ENCODE peak calls at places on chromosomes 13 and 19, in four cellular contexts. One of them, this sample, is unnamed.
A peak's percentile ranks its signal among the peaks of the same experiment; 100 is the strongest.

GRCh38 chr13:92994056-92994455 is 232.6 kb upstream of the GPC6 start:
- DNase-seq in uterus: no peak
- DNase-seq in AG04450: peak; percentile 3
- DNase-seq in WERI-Rb-1: no peak
- DNase-seq in this sample: peak; percentile 10

GRCh38 chr13:55244991-55245644 is 1895.6 kb upstream of the PRR20A start:
- DNase-seq in WERI-Rb-1: peak; percentile 9
- DNase-seq in AG04450: no peak
- DNase-seq in uterus: no peak
- DNase-seq in this sample: no peak

GRCh38 chr19:32651729-32652140 is 23.2 kb downstream of the ANKRD27 start:
- DNase-seq in AG04450: no peak
- DNase-seq in WERI-Rb-1: no peak
- DNase-seq in uterus: no peak
- DNase-seq in this sample: no peak

GRCh38 chr13:93316848-93317247 is 90.2 kb downstream of the GPC6 start:
- DNase-seq in WERI-Rb-1: no peak
- DNase-seq in AG04450: no peak
- DNase-seq in uterus: no peak
- DNase-seq in this sample: no peak

GRCh38 chr13:40503026-40503425 is 163.4 kb downstream of the FOXO1 start:
- DNase-seq in uterus: no peak
- DNase-seq in AG04450: no peak
- DNase-seq in WERI-Rb-1: no peak
- DNase-seq in this sample: no peak

GRCh38 chr13:35769812-35770211 is 293.3 kb upstream of the MAB21L1 start:
- DNase-seq in uterus: no peak
- DNase-seq in WERI-Rb-1: no peak
- DNase-seq in AG04450: no peak
- DNase-seq in this sample: no peak

GRCh38 chr13:55359067-55359466 is 1781.7 kb upstream of the PRR20A start:
- DNase-seq in AG04450: no peak
- DNase-seq in WERI-Rb-1: no peak
- DNase-seq in uterus: no peak
- DNase-seq in this sample: no peak

GRCh38 chr19:48964205-48965032 is 690 bp upstream of the FTL start:
- DNase-seq in WERI-Rb-1: no peak
- DNase-seq in uterus: no peak
- DNase-seq in AG04450: no peak
- DNase-seq in this sample: no peak

GRCh38 chr13:100987993-100988392 is 313.4 kb upstream of the TMTC4 start:
- DNase-seq in uterus: no peak
- DNase-seq in AG04450: peak; percentile 16
- DNase-seq in WERI-Rb-1: peak; percentile 42
- DNase-seq in this sample: no peak

GRCh38 chr19:52590728-52591127 is 20.6 kb downstream of the ZNF701 start:
- DNase-seq in uterus: no peak
- DNase-seq in WERI-Rb-1: peak; percentile 37
- DNase-seq in AG04450: no peak
- DNase-seq in this sample: no peak

GRCh38 chr19:56866563-56866962 is 26.0 kb upstream of the PEG3 start:
- DNase-seq in WERI-Rb-1: no peak
- DNase-seq in uterus: peak; percentile 25
- DNase-seq in AG04450: no peak
- DNase-seq in this sample: no peak

GRCh38 chr19:33802801-33803200 is 6.1 kb downstream of the KCTD15 start:
- DNase-seq in WERI-Rb-1: no peak
- DNase-seq in AG04450: no peak
- DNase-seq in uterus: no peak
- DNase-seq in this sample: no peak

GRCh38 chr19:41706741-41707501 is 1.5 kb upstream of the CEACAM5 start:
- DNase-seq in WERI-Rb-1: peak; percentile 83
- DNase-seq in AG04450: no peak
- DNase-seq in uterus: no peak
- DNase-seq in this sample: no peak

GRCh38 chr13:94585543-94586101 is 10.3 kb downstream of the TGDS start:
- DNase-seq in AG04450: no peak
- DNase-seq in uterus: no peak
- DNase-seq in WERI-Rb-1: no peak
- DNase-seq in this sample: no peak

GRCh38 chr13:108943842-108944241 is 314.4 kb downstream of the MYO16 start:
- DNase-seq in WERI-Rb-1: no peak
- DNase-seq in AG04450: no peak
- DNase-seq in uterus: no peak
- DNase-seq in this sample: no peak

GRCh38 chr13:91546865-91547264 is 148.4 kb downstream of the GPC5 start:
- DNase-seq in AG04450: no peak
- DNase-seq in uterus: no peak
- DNase-seq in WERI-Rb-1: no peak
- DNase-seq in this sample: no peak

GRCh38 chr19:17358395-17358794 is 18.7 kb downstream of the PLVAP start:
- DNase-seq in WERI-Rb-1: no peak
- DNase-seq in AG04450: no peak
- DNase-seq in uterus: peak; percentile 48
- DNase-seq in this sample: no peak

GRCh38 chr13:42708391-42708790 is 73.0 kb upstream of the FAM216B start:
- DNase-seq in WERI-Rb-1: no peak
- DNase-seq in uterus: no peak
- DNase-seq in AG04450: no peak
- DNase-seq in this sample: no peak

GRCh38 chr19:31562916-31563626 is 213.8 kb upstream of the TSHZ3 start:
- DNase-seq in WERI-Rb-1: no peak
- DNase-seq in uterus: no peak
- DNase-seq in AG04450: no peak
- DNase-seq in this sample: no peak

GRCh38 chr19:30428856-30429255 is 56.7 kb downstream of the ZNF536 start:
- DNase-seq in AG04450: no peak
- DNase-seq in WERI-Rb-1: no peak
- DNase-seq in uterus: no peak
- DNase-seq in this sample: no peak

GRCh38 chr13:97021241-97021640 is 27.0 kb upstream of the OXGR1 start:
- DNase-seq in uterus: no peak
- DNase-seq in AG04450: no peak
- DNase-seq in WERI-Rb-1: no peak
- DNase-seq in this sample: no peak

GRCh38 chr13:100176781-100177389 is 88.0 kb downstream of the PCCA start:
- DNase-seq in uterus: no peak
- DNase-seq in AG04450: peak; percentile 11
- DNase-seq in WERI-Rb-1: no peak
- DNase-seq in this sample: no peak

GRCh38 chr13:65594255-65594654 is 1635.9 kb downstream of the PCDH9 start:
- DNase-seq in WERI-Rb-1: no peak
- DNase-seq in uterus: no peak
- DNase-seq in AG04450: peak; percentile 11
- DNase-seq in this sample: no peak

GRCh38 chr13:85772379-85772778 is 26.8 kb downstream of the SLITRK6 start:
- DNase-seq in WERI-Rb-1: no peak
- DNase-seq in AG04450: no peak
- DNase-seq in uterus: no peak
- DNase-seq in this sample: no peak

GRCh38 chr19:12331211-12331941 is 2.1 kb downstream of the ZNF563 start:
- DNase-seq in AG04450: no peak
- DNase-seq in WERI-Rb-1: peak; percentile 22
- DNase-seq in uterus: no peak
- DNase-seq in this sample: no peak

GRCh38 chr13:106349080-106349841 is 186.2 kb downstream of the EFNB2 start:
- DNase-seq in AG04450: no peak
- DNase-seq in WERI-Rb-1: no peak
- DNase-seq in uterus: no peak
- DNase-seq in this sample: peak; percentile 74

GRCh38 chr19:33690461-33691427 is 69.0 kb downstream of the CHST8 start:
- DNase-seq in WERI-Rb-1: no peak
- DNase-seq in AG04450: no peak
- DNase-seq in uterus: no peak
- DNase-seq in this sample: no peak

GRCh38 chr13:113784645-113785024 is 25.6 kb downstream of the TMEM255B start:
- DNase-seq in WERI-Rb-1: no peak
- DNase-seq in uterus: no peak
- DNase-seq in AG04450: no peak
- DNase-seq in this sample: no peak

GRCh38 chr13:94329754-94330551 is 149.5 kb downstream of the DCT start:
- DNase-seq in uterus: peak; percentile 41
- DNase-seq in AG04450: peak; percentile 70
- DNase-seq in WERI-Rb-1: no peak
- DNase-seq in this sample: peak; percentile 54

GRCh38 chr19:40674291-40674690 is 16.2 kb downstream of the NUMBL start:
- DNase-seq in uterus: no peak
- DNase-seq in WERI-Rb-1: no peak
- DNase-seq in AG04450: no peak
- DNase-seq in this sample: no peak

GRCh38 chr19:40673377-40673776 is 17.1 kb downstream of the NUMBL start:
- DNase-seq in WERI-Rb-1: no peak
- DNase-seq in uterus: no peak
- DNase-seq in AG04450: no peak
- DNase-seq in this sample: no peak

GRCh38 chr19:40672573-40673299 is 17.7 kb downstream of the NUMBL start:
- DNase-seq in AG04450: no peak
- DNase-seq in WERI-Rb-1: no peak
- DNase-seq in uterus: no peak
- DNase-seq in this sample: no peak

GRCh38 chr19:40671404-40671803 is 19.0 kb downstream of the NUMBL start:
- DNase-seq in AG04450: no peak
- DNase-seq in uterus: no peak
- DNase-seq in WERI-Rb-1: no peak
- DNase-seq in this sample: no peak

GRCh38 chr19:40672038-40672437 is 18.4 kb downstream of the NUMBL start:
- DNase-seq in AG04450: no peak
- DNase-seq in WERI-Rb-1: no peak
- DNase-seq in uterus: no peak
- DNase-seq in this sample: no peak
- H3K27ac ChIP-seq in AG04450: no peak overlapping the region
- H3K27ac ChIP-seq in WERI-Rb-1: no peak overlapping the region
- H3K27ac ChIP-seq in uterus: no peak overlapping the region
- H3K27ac ChIP-seq in this sample: no peak overlapping the region

GRCh38 chr13:24050292-24050711 is 110.2 kb upstream of the SPATA13 start:
- DNase-seq in WERI-Rb-1: no peak
- DNase-seq in uterus: peak; percentile 64
- DNase-seq in AG04450: no peak
- DNase-seq in this sample: no peak

GRCh38 chr13:24050796-24051715 is 109.5 kb upstream of the SPATA13 start:
- DNase-seq in WERI-Rb-1: no peak
- DNase-seq in AG04450: no peak
- DNase-seq in uterus: no peak
- DNase-seq in this sample: no peak

GRCh38 chr13:24053505-24054251 is 106.8 kb upstream of the SPATA13 start:
- DNase-seq in AG04450: no peak
- DNase-seq in WERI-Rb-1: peak; percentile 84
- DNase-seq in uterus: peak; percentile 58
- DNase-seq in this sample: no peak

DNA sequence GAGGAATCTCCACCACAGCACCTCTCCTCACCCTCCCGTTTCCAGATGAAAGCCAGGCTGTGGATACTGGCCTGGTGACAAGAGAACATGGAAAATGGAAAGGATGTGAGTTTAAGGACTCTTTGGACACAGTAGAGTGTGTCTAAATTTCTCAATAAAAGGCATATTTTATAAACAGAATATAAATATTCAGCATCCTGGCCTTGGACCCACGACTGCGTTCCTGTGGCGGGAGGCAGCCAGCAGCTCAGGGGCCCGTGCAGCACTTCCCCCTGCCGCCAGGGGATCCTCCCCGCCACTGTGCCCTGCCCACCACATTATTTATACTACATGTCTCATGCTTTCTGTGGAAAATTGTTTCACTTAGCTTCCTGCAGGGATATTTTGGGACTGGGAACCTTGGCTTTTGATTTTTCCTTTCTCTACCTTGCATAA is 108.0 kb upstream of the SPATA13 start:
- DNase-seq in WERI-Rb-1: no peak
- DNase-seq in uterus: peak; percentile 54
- DNase-seq in AG04450: no peak
- DNase-seq in this sample: no peak
- H3K27ac ChIP-seq in WERI-Rb-1: no peak overlapping the region
- H3K27ac ChIP-seq in uterus: peak overlapping the region; percentile 70
- H3K27ac ChIP-seq in AG04450: no peak overlapping the region
- H3K27ac ChIP-seq in this sample: no peak overlapping the region

DNA sequence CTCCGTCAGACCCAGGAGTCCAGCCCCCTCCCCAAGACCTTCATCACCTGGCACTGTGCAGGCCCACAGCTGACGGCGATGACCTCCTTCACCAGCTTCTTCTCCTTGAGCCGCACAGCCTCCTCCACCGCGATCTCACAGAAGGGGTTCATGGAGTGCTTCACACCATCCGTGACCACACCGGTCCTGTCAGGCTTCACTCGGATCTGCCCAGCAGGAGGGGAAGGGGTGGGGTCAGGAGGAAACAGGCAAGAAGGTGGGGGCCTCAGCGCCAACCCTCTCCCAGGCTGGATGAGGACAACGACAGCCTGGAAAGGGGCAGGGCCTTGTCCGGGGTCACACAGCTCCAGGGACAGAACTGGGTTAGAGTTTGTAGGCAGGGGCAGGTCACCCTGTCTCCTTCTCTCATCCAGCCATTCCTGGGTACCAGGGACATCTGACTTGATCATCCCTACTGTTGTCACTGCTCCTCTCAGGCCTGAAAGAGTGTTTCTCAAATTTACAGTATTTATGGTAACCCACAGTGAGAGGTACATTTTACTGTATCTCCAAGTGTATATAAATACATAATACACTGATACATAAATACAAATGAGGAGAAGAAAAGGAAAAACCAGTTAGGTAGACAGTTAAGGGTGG is 12.0 kb downstream of the ETFB start:
- DNase-seq in WERI-Rb-1: peak; percentile 81
- DNase-seq in uterus: no peak
- DNase-seq in AG04450: no peak
- DNase-seq in this sample: no peak
- H3K27ac ChIP-seq in WERI-Rb-1: peak overlapping the region; percentile 51
- H3K27ac ChIP-seq in uterus: no peak overlapping the region
- H3K27ac ChIP-seq in AG04450: no peak overlapping the region
- H3K27ac ChIP-seq in this sample: no peak overlapping the region

DNA sequence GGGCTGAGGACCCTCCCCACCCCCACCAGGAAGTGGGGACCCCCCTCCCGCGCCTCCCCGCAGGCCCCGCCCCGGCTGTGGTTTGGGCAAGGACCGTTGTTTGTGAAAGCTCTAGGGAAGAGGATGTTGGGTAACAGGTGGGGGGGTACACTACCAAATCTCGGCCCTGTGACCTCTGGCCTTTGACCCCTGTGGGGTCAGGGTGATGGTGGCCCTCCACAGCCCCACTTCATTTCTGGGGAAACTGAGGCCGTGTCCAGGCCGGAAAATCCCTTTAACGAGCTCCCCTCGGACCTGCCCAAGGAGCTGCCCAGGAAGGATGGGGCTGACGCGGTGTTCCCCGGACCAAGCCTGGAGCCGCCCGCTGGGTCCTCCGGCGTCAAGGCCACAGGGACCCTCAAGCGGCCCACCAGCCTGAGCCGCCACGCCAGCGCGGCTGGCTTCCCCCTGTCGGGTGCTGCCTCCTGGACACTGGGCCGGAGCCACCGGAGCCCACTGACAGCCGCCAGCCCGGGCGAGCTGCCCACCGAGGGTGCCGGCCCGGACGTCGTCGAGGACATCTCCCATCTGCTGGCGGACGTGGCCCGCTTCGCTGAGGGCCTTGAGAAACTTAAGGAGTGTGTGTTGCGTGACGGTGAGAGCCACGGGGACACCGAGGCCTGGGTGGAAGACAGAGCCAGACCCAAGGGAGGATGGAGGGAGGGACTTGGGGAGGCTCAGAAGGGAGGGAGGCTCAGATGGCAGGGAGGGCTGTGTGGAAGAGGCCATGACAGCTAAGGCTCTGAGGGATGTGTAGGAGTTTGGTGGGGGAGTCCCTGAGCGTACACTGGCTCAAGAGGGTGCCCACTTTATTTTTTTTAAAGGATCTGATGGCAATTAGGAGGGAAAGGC is 1.4 kb downstream of the ARHGAP45 start:
- DNase-seq in AG04450: no peak
- DNase-seq in WERI-Rb-1: no peak
- DNase-seq in uterus: no peak
- DNase-seq in this sample: no peak
- H3K27ac ChIP-seq in AG04450: no peak overlapping the region
- H3K27ac ChIP-seq in WERI-Rb-1: no peak overlapping the region
- H3K27ac ChIP-seq in uterus: no peak overlapping the region
- H3K27ac ChIP-seq in this sample: no peak overlapping the region